ENCODE peak calls at places on chromosome 2, in five cellular contexts. X is right cardiac atrium; W is body of pancreas; G is astrocyte of the spinal cord; P is naive thymus-derived CD4-positive, alpha-beta T cell. H is an unnamed sample.

GRCh38 chr2:71253476-71253875 is 26.6 kb upstream of the PAIP2B start:
- DNase-seq in G (no peak), P (no peak), W (no peak), X (no peak), H (no peak)

GRCh38 chr2:11286749-11287148 is 57.7 kb downstream of the ROCK2 start:
- DNase-seq in G (no peak), X (no peak), P (no peak), W (no peak), H (no peak)

GRCh38 chr2:16221461-16222010 is 281.2 kb downstream of the MYCN start:
- DNase-seq in X (no peak), G (no peak), P (no peak), W (no peak), H (no peak)

GRCh38 chr2:171158790-171159325 is 1.8 kb downstream of the TLK1 start:
- DNase-seq in W (no peak), P (no peak), G (no peak), X (no peak), H (no peak)

GRCh38 chr2:135620223-135620622 is 88.9 kb downstream of the R3HDM1 start:
- DNase-seq in G (no peak), X (no peak), P (no peak), W (no peak), H (no peak)

GRCh38 chr2:24885221-24886113 is 34.6 kb downstream of the ADCY3 start:
- DNase-seq in G (no peak), X (no peak), P (no peak), W (peak), H (no peak)

GRCh38 chr2:135030826-135031225 is 16.4 kb downstream of the MAP3K19 start:
- DNase-seq in W (no peak), X (no peak), G (peak), P (no peak), H (peak)

GRCh38 chr2:7203056-7203467 is 285.9 kb downstream of the RNF144A start:
- DNase-seq in X (no peak), G (peak), P (peak), W (peak), H (peak)

GRCh38 chr2:69980408-69980807 is 19.0 kb upstream of the ASPRV1 start:
- DNase-seq in P (no peak), X (no peak), W (no peak), G (no peak), H (no peak)

GRCh38 chr2:195536863-195537262 is 120.2 kb upstream of the SLC39A10 start:
- DNase-seq in P (no peak), G (no peak), X (no peak), W (no peak), H (no peak)

GRCh38 chr2:41409328-41409727 is 638.5 kb upstream of the PKDCC start:
- DNase-seq in X (no peak), P (no peak), W (no peak), G (no peak), H (no peak)

GRCh38 chr2:223969315-223969714 is 12.1 kb downstream of the MRPL44 start:
- DNase-seq in X (no peak), W (no peak), G (no peak), P (no peak), H (no peak)

GRCh38 chr2:132670961-132671781 is 1.2 kb upstream of the LYPD1 start:
- DNase-seq in W (no peak), P (no peak), G (peak), X (no peak), H (no peak)

GRCh38 chr2:66805136-66805535 is 370.2 kb downstream of the MEIS1 start:
- DNase-seq in P (no peak), X (no peak), G (peak), W (no peak), H (no peak)

GRCh38 chr2:226838758-226839555 is 3.1 kb downstream of the RHBDD1 start:
- DNase-seq in P (no peak), G (no peak), W (no peak), X (no peak), H (no peak)

GRCh38 chr2:226837787-226838603 is 2.1 kb downstream of the RHBDD1 start:
- DNase-seq in P (no peak), W (no peak), X (no peak), G (no peak), H (peak)

GRCh38 chr2:226835796-226836547 is at the start of gene RHBDD1:
- DNase-seq in X (peak), P (peak), W (peak), G (peak), H (peak)

GRCh38 chr2:226836548-226836885 is 663 bp downstream of the RHBDD1 start:
- DNase-seq in P (no peak), X (no peak), G (no peak), W (no peak), H (no peak)

GRCh38 chr2:226837334-226837733 is 1.5 kb downstream of the RHBDD1 start:
- DNase-seq in X (no peak), W (no peak), G (no peak), P (no peak), H (no peak)
- H3K4me3 ChIP-seq in X (no peak), W (no peak), G (no peak), P (peak), H (peak)

GRCh38 chr2:74197049-74197448 is 1.4 kb upstream of the MTHFD2 start:
- DNase-seq in P (no peak), W (no peak), X (no peak), G (no peak), H (peak)

GRCh38 chr2:74199871-74200305 is 1.5 kb downstream of the MTHFD2 start:
- DNase-seq in G (no peak), X (no peak), W (no peak), P (no peak), H (no peak)

GRCh38 chr2:74199275-74199701 is 873 bp downstream of the MTHFD2 start:
- DNase-seq in G (no peak), P (no peak), W (no peak), X (no peak), H (no peak)

GRCh38 chr2:74198461-74199274 is at the start of gene MTHFD2:
- DNase-seq in X (peak), W (peak), G (peak), P (peak), H (peak)

DNA sequence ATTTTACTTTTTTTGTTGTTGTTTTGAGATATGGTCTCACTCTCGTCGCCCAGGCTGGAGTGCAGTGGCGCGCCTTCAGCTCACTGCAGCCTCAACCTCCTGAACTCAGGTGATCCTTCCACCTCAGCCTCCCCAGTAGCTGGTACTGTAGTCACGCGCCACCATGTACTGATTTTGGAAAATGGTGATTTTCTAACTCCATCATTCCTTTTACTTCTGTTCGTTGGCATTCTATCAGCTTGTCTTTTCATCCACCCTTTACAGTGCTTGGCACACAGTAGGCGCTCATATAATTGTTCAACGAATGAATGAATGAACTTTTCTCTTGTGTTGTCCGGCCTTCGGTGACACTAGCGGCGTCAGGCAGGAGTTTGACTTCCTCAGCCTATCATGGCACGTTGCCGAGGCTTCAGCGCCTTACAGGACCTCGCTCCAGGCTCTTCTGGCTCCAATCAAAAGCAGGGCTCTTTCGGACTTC is 393 bp upstream of the MTHFD2 start:
- DNase-seq in P (no peak), W (no peak), X (no peak), G (no peak), H (no peak)
- H3K4me3 ChIP-seq in P (peak), W (no peak), X (peak), G (peak), H (peak)

GRCh38 chr2:238528953-238529781 is 102.4 kb downstream of the ASB1 start:
- DNase-seq in G (peak), P (no peak), W (no peak), X (no peak), H (no peak)

GRCh38 chr2:238527565-238527964 is 100.8 kb downstream of the ASB1 start:
- DNase-seq in P (no peak), X (no peak), G (peak), W (no peak), H (no peak)

GRCh38 chr2:238523158-238524110 is 96.7 kb downstream of the ASB1 start:
- DNase-seq in W (peak), X (no peak), P (no peak), G (peak), H (no peak)

GRCh38 chr2:238524584-238524983 is 97.9 kb downstream of the ASB1 start:
- DNase-seq in P (no peak), G (no peak), W (no peak), X (no peak), H (no peak)

GRCh38 chr2:238525990-238526389 is 99.3 kb downstream of the ASB1 start:
- DNase-seq in P (no peak), X (no peak), G (no peak), W (no peak), H (no peak)
- H3K4me3 ChIP-seq in P (no peak), X (no peak), G (no peak), W (no peak), H (no peak)

DNA sequence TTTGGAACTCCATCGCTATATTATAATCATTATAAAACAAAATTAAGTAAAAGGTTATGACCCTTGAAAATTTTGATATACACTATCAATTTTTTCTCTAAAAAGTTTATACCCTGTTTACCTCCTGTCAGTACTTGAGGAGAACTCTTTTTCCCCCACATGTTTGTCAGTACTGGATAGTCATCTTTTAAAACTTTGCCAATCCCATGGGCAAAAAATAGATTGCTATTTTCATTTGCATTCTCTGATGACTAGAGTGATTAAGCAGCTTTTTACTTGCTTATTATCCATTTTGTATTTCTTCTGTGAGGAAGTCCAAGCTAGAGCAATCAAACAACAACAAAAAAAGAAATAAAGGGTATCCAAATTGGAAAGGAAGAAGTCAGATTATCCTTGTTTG is 76.4 kb downstream of the DGKD start:
- DNase-seq in G (no peak), W (no peak), P (no peak), X (no peak), H (no peak)
- H3K4me3 ChIP-seq in G (no peak), W (no peak), P (no peak), X (no peak), H (no peak)

DNA sequence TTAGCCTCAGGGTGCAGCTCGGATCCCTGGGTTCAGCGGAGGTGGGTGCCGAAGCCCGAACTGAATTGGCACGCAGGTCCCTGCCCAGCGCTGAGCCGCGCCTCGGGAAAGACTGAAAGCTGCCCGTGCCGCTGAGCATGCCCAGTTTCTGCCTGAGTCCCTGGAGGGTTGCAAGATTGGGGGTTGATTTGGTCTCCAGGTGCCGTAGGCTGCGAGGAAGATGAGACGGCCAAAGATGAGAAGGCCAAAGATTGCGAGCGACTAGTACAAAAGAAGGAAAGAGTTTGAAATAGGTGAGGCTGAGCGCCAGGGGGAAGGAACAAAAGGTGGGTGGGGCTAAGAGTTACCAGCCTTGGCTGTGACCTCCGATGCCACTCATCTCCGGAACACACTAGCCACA is 852 bp upstream of the KCNH7 start:
- DNase-seq in P (no peak), G (no peak), W (no peak), X (peak), H (no peak)
- H3K4me3 ChIP-seq in P (no peak), G (peak), W (no peak), X (peak), H (no peak)

GRCh38 chr2:85437488-85438290 is 19.2 kb downstream of the SH2D6 start:
- DNase-seq in G (peak), X (peak), P (peak), W (peak), H (no peak)
- H3K4me3 ChIP-seq in G (no peak), X (peak), P (peak), W (no peak), H (no peak)

GRCh38 chr2:100196786-100197494 is 54.5 kb upstream of the AFF3 start:
- DNase-seq in X (no peak), G (peak), W (no peak), P (no peak), H (no peak)

GRCh38 chr2:100195942-100196341 is 53.6 kb upstream of the AFF3 start:
- DNase-seq in W (no peak), X (no peak), P (no peak), G (no peak), H (no peak)

GRCh38 chr2:100198461-100199230 is 56.3 kb upstream of the AFF3 start:
- DNase-seq in X (peak), G (no peak), W (no peak), P (no peak), H (no peak)

GRCh38 chr2:100199421-100199820 is 57.0 kb upstream of the AFF3 start:
- DNase-seq in G (no peak), X (no peak), P (no peak), W (no peak), H (no peak)

GRCh38 chr2:100197643-100198153 is 55.3 kb upstream of the AFF3 start:
- DNase-seq in X (peak), P (no peak), G (peak), W (peak), H (no peak)
- H3K4me3 ChIP-seq in X (no peak), P (no peak), G (no peak), W (no peak), H (no peak)

GRCh38 chr2:237715459-237715947 is 83.1 kb upstream of the RBM44 start:
- DNase-seq in X (no peak), P (no peak), W (peak), G (no peak), H (no peak)

GRCh38 chr2:237711458-237712150 is 84.2 kb downstream of the LRRFIP1 start:
- DNase-seq in W (no peak), G (no peak), X (no peak), P (no peak), H (no peak)

GRCh38 chr2:237717366-237718276 is 81.0 kb upstream of the RBM44 start:
- DNase-seq in W (no peak), P (no peak), X (no peak), G (no peak), H (no peak)

GRCh38 chr2:237712477-237713377 is 85.3 kb downstream of the LRRFIP1 start:
- DNase-seq in P (no peak), W (no peak), G (no peak), X (no peak), H (no peak)

DNA sequence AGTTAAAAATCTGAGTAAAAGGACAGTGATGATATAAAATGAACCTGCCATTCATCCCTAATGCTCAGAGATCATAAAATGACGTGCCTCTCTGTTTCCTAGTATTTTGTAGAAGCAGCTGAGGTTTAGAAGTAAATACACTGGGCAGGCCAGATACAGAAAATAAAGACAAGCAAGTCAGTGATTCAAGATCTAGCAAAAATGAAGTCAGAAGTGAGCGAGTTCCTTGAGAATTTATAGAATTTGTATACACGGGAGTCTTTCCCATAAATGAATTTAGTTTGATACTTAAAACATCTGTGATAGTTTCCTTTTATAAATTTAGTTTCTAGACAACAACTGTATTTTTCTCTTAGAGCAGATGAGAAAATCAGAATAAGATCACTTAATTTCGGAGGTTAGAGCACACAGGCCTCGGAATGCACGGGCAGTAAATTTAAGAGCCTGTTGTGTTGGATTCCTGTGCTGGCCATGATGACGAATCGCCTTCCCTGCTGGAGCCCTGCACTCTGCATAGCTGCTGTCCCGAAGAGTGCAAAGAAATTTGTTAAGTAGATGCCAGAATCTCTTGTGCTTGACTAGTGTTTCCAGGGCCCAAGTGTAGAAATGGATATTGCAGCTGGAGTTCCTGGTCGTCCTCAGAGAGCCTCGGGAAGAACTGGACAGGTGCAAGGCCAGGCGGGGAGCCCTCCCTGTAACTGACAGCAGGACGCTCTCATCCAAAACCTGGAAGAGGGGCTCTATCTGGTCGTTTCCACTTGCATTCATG is 83.7 kb upstream of the RBM44 start:
- DNase-seq in P (no peak), W (no peak), G (peak), X (peak), H (no peak)
- H3K4me3 ChIP-seq in P (no peak), W (no peak), G (no peak), X (no peak), H (no peak)

GRCh38 chr2:9315280-9315847 is 108.0 kb downstream of the ITGB1BP1 start:
- DNase-seq in G (no peak), W (no peak), X (no peak), P (no peak), H (no peak)

GRCh38 chr2:9313443-9313842 is 106.8 kb downstream of the ASAP2 start:
- DNase-seq in X (no peak), G (no peak), W (no peak), P (no peak), H (no peak)

GRCh38 chr2:9319338-9319715 is 104.0 kb downstream of the ITGB1BP1 start:
- DNase-seq in P (no peak), W (no peak), G (no peak), X (no peak), H (no peak)

GRCh38 chr2:9317559-9317958 is 105.8 kb downstream of the ITGB1BP1 start:
- DNase-seq in W (no peak), P (no peak), G (no peak), X (no peak), H (no peak)

GRCh38 chr2:9318461-9319337 is 104.6 kb downstream of the ITGB1BP1 start:
- DNase-seq in X (peak), W (peak), P (no peak), G (no peak), H (no peak)
- H3K4me3 ChIP-seq in X (no peak), W (no peak), P (no peak), G (no peak), H (no peak)

DNA sequence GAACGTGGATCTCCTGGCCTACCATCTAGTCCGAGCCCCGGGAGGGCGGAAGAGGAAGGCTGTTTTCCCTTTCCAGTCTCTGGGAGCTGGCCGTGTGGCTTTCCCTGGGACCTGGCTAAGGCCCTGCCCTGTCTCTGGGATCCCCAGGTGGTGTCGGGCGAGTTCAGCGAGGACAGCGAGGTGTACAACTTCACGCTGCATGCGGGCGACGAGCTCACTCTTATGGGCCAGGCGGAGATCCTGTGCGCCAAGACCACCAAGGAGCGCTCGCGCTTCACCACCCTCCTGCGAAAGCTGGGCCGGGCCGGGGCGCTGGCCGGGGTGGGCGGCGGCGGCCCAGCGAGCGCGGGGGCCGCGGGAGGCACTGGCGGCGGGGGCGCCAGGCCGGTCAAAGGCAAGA is 11.2 kb downstream of the GAREM2 start:
- DNase-seq in X (peak), P (no peak), W (no peak), G (no peak), H (no peak)
- H3K4me3 ChIP-seq in X (peak), P (peak), W (no peak), G (peak), H (no peak)